ENCODE peak calls at places on chromosome 1, in five cellular contexts. D is GM23338, J is SK-N-SH, G is hepatocyte, E is PC-3. P is an unnamed sample.
A peak's percentile ranks its signal among the peaks of the same experiment; 100 is the strongest.

GRCh38 chr1:41500378-41500777 is 15.9 kb upstream of the EDN2 start:
- DNase-seq in E (peak; percentile 94), D (no peak), G (no peak), J (no peak), P (peak; percentile 74)

GRCh38 chr1:244231572-244232315 is 180.7 kb downstream of the ZBTB18 start:
- DNase-seq in D (peak; percentile 9), G (no peak), J (peak; percentile 66), E (peak; percentile 79), P (peak; percentile 73)

GRCh38 chr1:206049293-206049692 is 3.7 kb upstream of the RHEX start:
- DNase-seq in G (no peak), E (no peak), D (no peak), J (no peak), P (no peak)

GRCh38 chr1:159067699-159068621 is 8.6 kb downstream of the AIM2 start:
- DNase-seq in J (no peak), G (no peak), D (no peak), E (no peak), P (no peak)

GRCh38 chr1:39795651-39796050 is 7.0 kb upstream of the BMP8B start:
- DNase-seq in J (peak; percentile 4), G (no peak), D (no peak), E (no peak), P (no peak)

GRCh38 chr1:24005163-24005562 is 25.0 kb upstream of the SRSF10 start:
- DNase-seq in G (no peak), D (no peak), E (no peak), J (no peak), P (no peak)

GRCh38 chr1:177569476-177569875 is 398.7 kb downstream of the BRINP2 start:
- DNase-seq in J (no peak), D (no peak), G (no peak), E (peak; percentile 53), P (peak; percentile 40)

GRCh38 chr1:241950390-241950789 is 7.2 kb upstream of the BECN2 start:
- DNase-seq in E (peak; percentile 71), J (peak; percentile 66), D (no peak), G (no peak), P (peak; percentile 93)

GRCh38 chr1:51088474-51088873 is 13.6 kb upstream of the C1orf185 start:
- DNase-seq in D (no peak), G (no peak), E (peak; percentile 65), J (no peak), P (peak; percentile 27)

GRCh38 chr1:199723557-199723956 is 304.0 kb upstream of the NR5A2 start:
- DNase-seq in E (no peak), D (no peak), G (no peak), J (no peak), P (peak; percentile 66)

GRCh38 chr1:225746361-225747179 is 31.1 kb upstream of the SRP9 start:
- DNase-seq in E (peak; percentile 95), J (no peak), D (peak; percentile 83), G (peak; percentile 87), P (peak; percentile 94)

GRCh38 chr1:243256590-243256989 is 749 bp downstream of the SDCCAG8 start:
- DNase-seq in D (no peak), G (no peak), E (peak; percentile 15), J (no peak), P (peak; percentile 16)

GRCh38 chr1:51044834-51045233 is 57.2 kb upstream of the C1orf185 start:
- DNase-seq in D (no peak), G (no peak), E (peak; percentile 50), J (peak; percentile 20), P (peak; percentile 62)

GRCh38 chr1:952201-952600 is 6.9 kb downstream of the NOC2L start:
- DNase-seq in E (no peak), J (no peak), G (no peak), D (no peak), P (no peak)

GRCh38 chr1:99648107-99648506 is 2.2 kb downstream of the PALMD start:
- DNase-seq in D (no peak), G (peak; percentile 21), J (peak; percentile 19), E (peak; percentile 79), P (peak; percentile 34)

DNA sequence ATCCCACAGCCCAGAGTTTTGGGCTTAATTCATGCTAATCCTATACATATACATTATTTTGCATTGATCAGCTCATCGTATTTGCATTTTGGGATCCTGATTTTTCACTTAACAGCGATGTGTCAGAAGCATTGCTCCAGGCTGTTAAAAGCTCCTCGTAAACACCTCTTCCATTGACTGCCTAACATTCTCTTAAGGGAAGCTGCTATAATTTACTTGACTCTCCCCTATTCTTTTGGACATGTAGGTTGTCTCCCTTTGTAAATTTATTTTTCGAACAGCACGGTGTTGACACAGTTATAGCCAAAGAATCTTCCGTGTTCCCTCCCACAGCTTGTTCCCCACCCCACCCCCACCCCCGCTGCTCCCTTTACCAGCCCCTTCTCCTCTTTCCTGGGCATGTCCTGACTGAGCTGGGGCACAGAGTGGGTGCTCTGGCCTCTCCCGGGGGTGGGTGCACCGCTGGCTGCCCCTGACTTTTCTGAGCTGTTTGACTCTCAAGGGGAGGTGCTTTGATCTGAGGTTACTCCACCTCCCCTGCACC is 22.9 kb downstream of the LDLRAP1 start:
- DNase-seq in G (no peak), D (no peak), J (no peak), E (no peak), P (no peak)
- H3K4me2 ChIP-seq in G (no peak overlapping the region), D (peak overlapping the region; percentile 14), J (no peak overlapping the region), E (no peak overlapping the region), P (peak overlapping the region; percentile 26)

DNA sequence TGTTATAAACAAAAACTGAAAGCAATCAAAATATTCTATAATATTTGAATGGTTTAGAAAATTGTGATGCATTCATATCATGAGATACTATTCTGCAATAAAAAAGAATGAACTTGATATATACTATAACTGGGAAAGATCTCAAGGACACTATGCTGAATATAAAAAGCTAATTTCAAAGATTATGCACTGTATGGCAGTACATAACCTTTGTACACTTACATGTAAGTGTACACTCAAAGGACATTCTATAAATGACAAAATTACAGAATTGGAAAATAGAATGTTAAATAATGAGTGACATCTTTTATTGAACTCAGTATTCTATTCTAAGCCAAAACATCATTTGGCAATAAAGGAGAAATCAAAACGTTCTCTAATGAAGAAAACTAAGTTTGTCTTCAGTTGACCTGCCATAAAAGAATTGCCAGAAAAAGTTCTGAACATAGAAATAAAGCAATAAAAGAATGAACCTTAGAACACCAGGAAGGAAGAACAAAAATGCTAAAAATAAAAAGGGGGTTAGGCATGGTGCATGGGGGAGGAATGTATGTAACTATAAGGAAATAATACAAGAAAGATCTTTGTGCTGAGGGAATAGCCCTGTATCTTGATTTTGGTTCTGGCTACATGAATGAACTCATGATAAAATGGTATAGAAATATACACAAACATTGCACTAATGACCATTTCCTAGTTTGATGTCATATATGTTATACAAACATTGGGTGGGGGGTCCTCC is 519.7 kb downstream of the NEGR1 start:
- DNase-seq in D (no peak), E (no peak), G (no peak), J (no peak), P (no peak)
- H4K20me1 ChIP-seq in D (no peaks in the 10 kb centered on the region), E (no peaks in the 10 kb centered on the region), G (no peaks in the 10 kb centered on the region), J (no peaks in the 10 kb centered on the region), P (no peaks in the 10 kb centered on the region)

GRCh38 chr1:64114012-64114525 is 89.4 kb upstream of the UBE2U start:
- DNase-seq in G (no peak), J (no peak), D (no peak), E (no peak), P (no peak)
- TF ChIP-seq EZH2phosphoT487 in G (no peak), J (no peak), D (no peak), E (no peak), P (no peak)

GRCh38 chr1:209882942-209883340 is 55.1 kb upstream of the SYT14 start:
- DNase-seq in E (no peak), J (no peak), G (no peak), D (no peak), P (no peak)
- H3K4me2 ChIP-seq in E (no peak overlapping the region), J (peak overlapping the region; percentile 46), G (no peak overlapping the region), D (no peak overlapping the region), P (no peak overlapping the region)

GRCh38 chr1:115753830-115754229 is 14.7 kb downstream of the CASQ2 start:
- DNase-seq in J (no peak), E (no peak), G (no peak), D (no peak), P (no peak)

GRCh38 chr1:115757866-115758265 is 10.6 kb downstream of the CASQ2 start:
- DNase-seq in J (no peak), G (no peak), E (no peak), D (no peak), P (no peak)

GRCh38 chr1:115757286-115757810 is 11.2 kb downstream of the CASQ2 start:
- DNase-seq in D (no peak), E (no peak), J (no peak), G (no peak), P (no peak)

GRCh38 chr1:115753371-115753770 is 15.1 kb downstream of the CASQ2 start:
- DNase-seq in D (no peak), E (no peak), G (no peak), J (no peak), P (no peak)

DNA sequence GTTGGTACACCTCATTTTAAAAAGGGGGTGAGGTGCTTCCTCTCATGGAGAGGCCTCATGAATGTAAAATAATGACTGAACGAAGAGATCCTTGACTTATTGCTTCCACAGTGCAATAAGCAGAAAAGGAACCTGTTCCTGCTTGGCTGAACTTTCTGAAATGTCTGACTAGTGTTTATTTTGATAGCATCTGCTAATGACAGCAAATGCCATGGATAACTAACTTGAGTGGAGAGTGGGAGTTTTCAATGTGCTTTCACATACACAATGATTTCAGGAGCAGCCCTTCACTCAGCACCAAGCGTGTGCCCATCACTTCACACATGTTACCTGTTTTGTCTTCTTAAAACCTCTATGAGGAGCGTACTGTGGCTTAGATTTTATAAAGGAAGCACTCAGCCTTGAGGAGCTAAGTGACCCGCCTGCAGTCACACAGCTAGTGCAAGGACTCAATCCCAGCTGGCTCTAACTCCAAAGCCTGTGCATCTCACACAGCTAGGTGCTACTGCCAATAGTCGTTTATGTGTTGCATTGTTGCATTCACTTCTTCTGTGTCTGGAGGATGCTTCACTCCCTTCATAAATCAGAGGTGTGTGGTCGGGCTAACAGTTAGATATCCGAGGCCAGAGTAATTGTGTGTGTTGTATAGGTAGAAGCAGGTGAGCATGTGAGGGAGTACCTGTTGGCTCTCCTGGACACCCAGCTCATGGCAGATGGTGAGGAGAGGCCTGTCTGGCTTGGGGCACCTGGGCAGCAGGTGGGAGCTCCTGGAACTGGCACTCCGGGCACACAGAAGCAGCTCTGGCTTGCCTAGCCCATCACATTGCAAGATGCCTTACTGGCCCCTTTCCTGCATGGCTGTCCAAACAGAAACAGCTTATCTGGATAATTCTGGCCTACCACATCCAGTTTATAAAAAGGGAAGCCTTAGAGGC is 12.8 kb downstream of the CASQ2 start:
- DNase-seq in E (no peak), D (no peak), G (no peak), J (no peak), P (no peak)
- H4K20me1 ChIP-seq in E (no peaks in the 10 kb centered on the region), D (no peaks in the 10 kb centered on the region), G (no peaks in the 10 kb centered on the region), J (no peaks in the 10 kb centered on the region), P (no peaks in the 10 kb centered on the region)

GRCh38 chr1:143665606-143666005 is 306.2 kb downstream of the FAM72C start:
- DNase-seq in J (no peak), E (no peak), D (no peak), G (no peak), P (no peak)
- TF ChIP-seq EZH2phosphoT487 in J (no peak), E (no peak), D (no peak), G (no peak), P (no peak)

GRCh38 chr1:168391759-168392681 is 111.3 kb downstream of the TBX19 start:
- DNase-seq in J (no peak), G (no peak), D (no peak), E (peak; percentile 86), P (no peak)
- H3K4me2 ChIP-seq in J (no peak overlapping the region), G (no peak overlapping the region), D (no peak overlapping the region), E (peak overlapping the region; percentile 68), P (no peak overlapping the region)

GRCh38 chr1:92834617-92835016 is 2.8 kb downstream of the RPL5 start:
- DNase-seq in G (no peak), J (no peak), D (no peak), E (no peak), P (no peak)
- H4K20me1 ChIP-seq in G (peaks cover 74% of the 10 kb centered on the region), J (peaks cover 72% of the 10 kb centered on the region), D (peaks cover 65% of the 10 kb centered on the region), E (peaks cover 74% of the 10 kb centered on the region), P (peaks cover 60% of the 10 kb centered on the region)

P was measured in GM23248.